ENCODE peak calls at places on chromosome 18, in four cellular contexts. O, Q, C and L are unnamed samples.

GRCh38 chr18:51614967-51615571 is 417.6 kb upstream of the MEX3C start:
- DNase-seq in C (peak; percentile 13), O (no peak), Q (no peak), L (no peak)

GRCh38 chr18:61892683-61893303 is at the start of gene RNF152:
- DNase-seq in Q (peak; percentile 32), C (peak; percentile 0), O (no peak), L (peak; percentile 75)

GRCh38 chr18:43587538-43588153 is 310.4 kb upstream of the SYT4 start:
- DNase-seq in C (no peak), Q (no peak), O (peak; percentile 14), L (peak; percentile 68)

GRCh38 chr18:65946777-65947176 is 196.0 kb downstream of the CDH7 start:
- DNase-seq in C (no peak), Q (no peak), O (no peak), L (no peak)

GRCh38 chr18:13236411-13236810 is 17.9 kb downstream of the LDLRAD4 start:
- DNase-seq in C (no peak), Q (no peak), O (no peak), L (no peak)

GRCh38 chr18:73835656-73836055 is 312.0 kb downstream of the FBXO15 start:
- DNase-seq in C (no peak), O (no peak), Q (no peak), L (no peak)

GRCh38 chr18:24862225-24862893 is 401.9 kb downstream of the HRH4 start:
- DNase-seq in O (no peak), Q (no peak), C (no peak), L (no peak)

GRCh38 chr18:29418136-29418535 is 1241.2 kb upstream of the CDH2 start:
- DNase-seq in C (no peak), O (no peak), Q (no peak), L (no peak)

DNA sequence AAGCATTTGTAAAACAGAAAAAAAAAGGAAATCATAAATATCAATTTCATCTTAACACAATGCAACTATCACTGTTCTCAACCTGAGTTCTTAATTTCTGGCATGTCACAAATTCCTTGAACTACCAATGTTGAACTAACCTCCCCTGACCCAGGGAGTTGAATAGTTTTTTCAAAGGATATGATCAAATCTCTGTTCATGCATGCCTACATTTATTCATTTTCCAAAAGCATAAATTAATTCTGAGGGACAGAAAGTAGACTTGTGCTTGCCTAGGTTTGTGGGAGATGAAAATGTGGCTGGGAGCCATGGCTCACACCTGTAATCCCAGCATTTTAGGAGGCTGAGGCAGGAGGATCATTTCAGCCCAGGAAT is 175.7 kb downstream of the TGIF1 start:
- DNase-seq in O (no peak), Q (no peak), C (no peak), L (no peak)
- TF ChIP-seq EP300 in O (no peak), Q (no peak), C (no peak), L (no peak)

GRCh38 chr18:59866551-59866950 is 33.2 kb upstream of the PMAIP1 start:
- DNase-seq in O (no peak), C (no peak), Q (no peak), L (no peak)
- TF ChIP-seq EP300 in O (no peak), C (no peak), Q (no peak), L (no peak)

GRCh38 chr18:395481-396250 is 104.8 kb downstream of the COLEC12 start:
- DNase-seq in O (no peak), C (no peak), Q (no peak), L (peak; percentile 70)
- TF ChIP-seq EP300 in O (no peak), C (no peak), Q (no peak), L (peak; percentile 97)

GRCh38 chr18:11981633-11982366 is 493 bp downstream of the IMPA2 start:
- DNase-seq in Q (peak; percentile 66), C (peak; percentile 35), O (no peak), L (no peak)

GRCh38 chr18:11981383-11981632 is at the start of gene IMPA2:
- DNase-seq in Q (no peak), O (no peak), C (no peak), L (no peak)

GRCh38 chr18:11982981-11983380 is 1.7 kb downstream of the IMPA2 start:
- DNase-seq in Q (no peak), O (no peak), C (no peak), L (no peak)

GRCh38 chr18:11980555-11981382 is 538 bp upstream of the IMPA2 start:
- DNase-seq in O (peak; percentile 95), Q (peak; percentile 99), C (peak; percentile 87), L (peak; percentile 94)

GRCh38 chr18:11980148-11980554 is 1.2 kb upstream of the IMPA2 start:
- DNase-seq in C (peak; percentile 20), Q (no peak), O (no peak), L (no peak)
- TF ChIP-seq EP300 in C (no peak), Q (no peak), O (no peak), L (no peak)

DNA sequence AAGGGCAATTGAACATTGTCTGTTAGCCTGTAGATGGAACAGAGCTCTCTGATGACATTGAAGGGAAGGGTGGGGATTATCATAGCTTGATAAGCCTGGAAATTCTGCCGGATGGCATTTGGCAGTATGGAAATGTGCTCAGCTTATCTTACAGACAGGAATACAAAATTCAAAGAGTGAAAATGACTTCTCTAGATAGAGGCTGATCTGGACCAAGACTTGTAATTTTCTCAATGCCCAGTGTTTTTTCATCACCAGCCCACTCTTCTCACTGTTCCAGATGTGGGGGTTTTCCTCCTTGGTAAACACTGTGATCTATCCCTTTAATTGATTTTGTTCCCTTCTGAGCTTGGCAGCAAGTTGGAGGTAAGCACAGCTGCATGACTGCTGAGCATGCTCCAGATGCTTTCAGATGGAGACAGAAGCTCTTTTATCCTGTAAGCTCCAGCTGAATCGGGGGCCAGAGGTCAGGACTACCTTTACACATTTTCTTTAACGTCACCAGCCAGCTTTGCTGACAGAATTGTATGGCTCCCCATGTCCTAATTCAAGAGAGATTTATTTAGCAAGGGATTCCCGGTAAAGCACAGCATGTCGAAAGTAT is 287.4 kb upstream of the TCF4 start:
- DNase-seq in O (no peak), C (no peak), Q (no peak), L (peak; percentile 20)
- TF ChIP-seq EP300 in O (no peak), C (no peak), Q (no peak), L (no peak)

GRCh38 chr18:57942493-57942892 is 101.5 kb upstream of the NEDD4L start:
- DNase-seq in C (no peak), O (no peak), Q (no peak), L (no peak)
- TF ChIP-seq EP300 in C (no peak), O (no peak), Q (no peak), L (no peak)